ENCODE peak calls at places on chromosomes 4 and X, in nine cellular contexts. Q is astrocyte of the spinal cord, F is HAP-1, V is brain microvascular endothelial cell, U is body of pancreas, H is astrocyte, Y is foreskin fibroblast, Z is heart right ventricle, X is astrocyte of the cerebellum. I is an unnamed sample.

GRCh38 chr4:2746891-2747695 is 9.0 kb downstream of the TNIP2 start:
- DNase-seq in Q (no peak), F (no peak), V (no peak), U (no peak), H (no peak), Y (no peak), Z (no peak), X (no peak), I (no peak)

GRCh38 chr4:94880976-94881375 is 123.2 kb downstream of the BMPR1B start:
- DNase-seq in Q (peak), F (no peak), V (no peak), U (no peak), H (peak), Y (peak), Z (no peak), X (no peak), I (no peak)

GRCh38 chrX:24245201-24245600 is 68.7 kb downstream of the SUPT20HL2 start:
- DNase-seq in Q (peak), F (peak), V (no peak), U (no peak), H (peak), Y (peak), Z (no peak), X (peak), I (peak)

GRCh38 chr4:89836031-89836777 is 757 bp downstream of the SNCA start:
- DNase-seq in Q (no peak), F (peak), V (no peak), U (no peak), H (no peak), Y (peak), Z (no peak), X (no peak), I (no peak)

GRCh38 chrX:49878834-49879655 is at the start of gene USP27X:
- DNase-seq in Q (peak), F (peak), V (peak), U (peak), H (peak), Y (peak), Z (peak), X (peak), I (peak)

GRCh38 chr4:36568575-36568974 is 287.2 kb downstream of the DTHD1 start:
- DNase-seq in Q (no peak), F (no peak), V (no peak), U (no peak), H (no peak), Y (no peak), Z (no peak), X (no peak), I (no peak)

GRCh38 chrX:17409566-17410290 is 34.7 kb downstream of the NHS start:
- DNase-seq in Q (no peak), F (no peak), V (no peak), U (no peak), H (no peak), Y (no peak), Z (no peak), X (no peak), I (no peak)

GRCh38 chrX:82676386-82676785 is 831.7 kb upstream of the POU3F4 start:
- DNase-seq in Q (no peak), F (no peak), V (no peak), U (no peak), H (no peak), Y (no peak), Z (no peak), X (no peak), I (no peak)

GRCh38 chr4:113153529-113154101 is 104.2 kb downstream of the ANK2 start:
- DNase-seq in Q (no peak), F (no peak), V (no peak), U (peak), H (no peak), Y (peak), Z (no peak), X (no peak), I (no peak)

GRCh38 chrX:70549429-70549828 is 104.8 kb downstream of the DLG3 start:
- DNase-seq in Q (no peak), F (no peak), V (no peak), U (peak), H (no peak), Y (no peak), Z (no peak), X (no peak), I (no peak)

GRCh38 chr4:119748853-119749252 is 120.2 kb upstream of the PDE5A start:
- DNase-seq in Q (no peak), F (no peak), V (no peak), U (no peak), H (peak), Y (peak), Z (no peak), X (no peak), I (no peak)

GRCh38 chrX:2507904-2508630 is 7.3 kb upstream of the DHRSX start:
- DNase-seq in Q (no peak), F (no peak), V (no peak), U (peak), H (no peak), Y (no peak), Z (no peak), X (no peak), I (no peak)

GRCh38 chr4:47017081-47017480 is 14.3 kb upstream of the GABRB1 start:
- DNase-seq in Q (no peak), F (no peak), V (no peak), U (no peak), H (no peak), Y (no peak), Z (no peak), X (no peak), I (no peak)

GRCh38 chr4:1459664-1460511 is 53.6 kb upstream of the NKX1-1 start:
- DNase-seq in Q (no peak), F (peak), V (no peak), U (no peak), H (no peak), Y (no peak), Z (no peak), X (no peak), I (no peak)

GRCh38 chrX:140317462-140317861 is 187.4 kb downstream of the SOX3 start:
- DNase-seq in Q (no peak), F (peak), V (no peak), U (no peak), H (no peak), Y (no peak), Z (no peak), X (no peak), I (no peak)

GRCh38 chr4:30757357-30757756 is 37.2 kb downstream of the PCDH7 start:
- DNase-seq in Q (peak), F (no peak), V (peak), U (no peak), H (peak), Y (peak), Z (no peak), X (peak), I (peak)

GRCh38 chrX:115898382-115899001 is 272.1 kb upstream of the AGTR2 start:
- DNase-seq in Q (peak), F (peak), V (no peak), U (no peak), H (no peak), Y (no peak), Z (no peak), X (no peak), I (no peak)

GRCh38 chr4:98583265-98583664 is 75.1 kb downstream of the TSPAN5 start:
- DNase-seq in Q (no peak), F (no peak), V (no peak), U (no peak), H (no peak), Y (no peak), Z (no peak), X (no peak), I (no peak)

GRCh38 chr4:6349896-6350295 is 80.2 kb downstream of the WFS1 start:
- DNase-seq in Q (peak), F (no peak), V (no peak), U (no peak), H (peak), Y (no peak), Z (no peak), X (no peak), I (no peak)

GRCh38 chrX:129522184-129523059 is 868 bp downstream of the SMARCA1 start:
- DNase-seq in Q (peak), F (peak), V (peak), U (peak), H (peak), Y (peak), Z (peak), X (no peak), I (no peak)

GRCh38 chr4:30721353-30722091 is 1.4 kb downstream of the PCDH7 start:
- DNase-seq in Q (peak), F (peak), V (no peak), U (no peak), H (peak), Y (peak), Z (peak), X (no peak), I (no peak)

GRCh38 chr4:40232610-40233009 is 35.8 kb downstream of the RHOH start:
- DNase-seq in Q (no peak), F (no peak), V (no peak), U (no peak), H (no peak), Y (no peak), Z (no peak), X (no peak), I (no peak)

GRCh38 chr4:26105815-26106699 is 192.0 kb downstream of the SMIM20 start:
- DNase-seq in Q (peak), F (no peak), V (peak), U (no peak), H (peak), Y (peak), Z (no peak), X (no peak), I (peak)

GRCh38 chr4:110335399-110335798 is 137.0 kb upstream of the ELOVL6 start:
- DNase-seq in Q (no peak), F (no peak), V (no peak), U (no peak), H (no peak), Y (no peak), Z (no peak), X (no peak), I (no peak)

GRCh38 chr4:148090503-148091476 is 351.4 kb downstream of the NR3C2 start:
- DNase-seq in Q (no peak), F (no peak), V (no peak), U (no peak), H (no peak), Y (peak), Z (no peak), X (no peak), I (no peak)

GRCh38 chr4:15368906-15369305 is 58.9 kb upstream of the C1QTNF7 start:
- DNase-seq in Q (peak), F (no peak), V (peak), U (no peak), H (peak), Y (peak), Z (no peak), X (peak), I (peak)

GRCh38 chrX:48676893-48677270 is 6.7 kb upstream of the WAS start:
- DNase-seq in Q (no peak), F (peak), V (no peak), U (no peak), H (no peak), Y (no peak), Z (no peak), X (no peak), I (no peak)

GRCh38 chr4:137156054-137156453 is 376.2 kb downstream of the PCDH18 start:
- DNase-seq in Q (peak), F (no peak), V (peak), U (no peak), H (peak), Y (peak), Z (no peak), X (peak), I (peak)

GRCh38 chrX:94914235-94914634 is 1240.2 kb downstream of the FAM133A start:
- DNase-seq in Q (no peak), F (no peak), V (no peak), U (no peak), H (no peak), Y (no peak), Z (no peak), X (no peak), I (no peak)

GRCh38 chr4:153521995-153522799 is 56.0 kb downstream of the TMEM131L start:
- DNase-seq in Q (no peak), F (no peak), V (no peak), U (no peak), H (no peak), Y (no peak), Z (no peak), X (no peak), I (no peak)

GRCh38 chr4:83075271-83075670 is 39.3 kb downstream of the PLAC8 start:
- DNase-seq in Q (no peak), F (no peak), V (no peak), U (no peak), H (peak), Y (peak), Z (no peak), X (peak), I (no peak)

GRCh38 chr4:165966833-165967232 is 93.8 kb downstream of the TLL1 start:
- DNase-seq in Q (no peak), F (no peak), V (no peak), U (no peak), H (no peak), Y (no peak), Z (no peak), X (no peak), I (no peak)

GRCh38 chrX:40938418-40938817 is 146.8 kb upstream of the USP9X start:
- DNase-seq in Q (no peak), F (no peak), V (peak), U (peak), H (peak), Y (peak), Z (no peak), X (no peak), I (no peak)

GRCh38 chr4:20253799-20254409 is 2.2 kb downstream of the SLIT2 start:
- DNase-seq in Q (peak), F (peak), V (no peak), U (peak), H (peak), Y (peak), Z (peak), X (no peak), I (no peak)

GRCh38 chr4:147025042-147025441 is 79.4 kb upstream of the TTC29 start:
- DNase-seq in Q (no peak), F (no peak), V (no peak), U (no peak), H (no peak), Y (no peak), Z (no peak), X (no peak), I (no peak)

GRCh38 chrX:13876652-13877051 is 59.8 kb upstream of the GPM6B start:
- DNase-seq in Q (peak), F (no peak), V (peak), U (no peak), H (peak), Y (peak), Z (no peak), X (no peak), I (peak)

GRCh38 chr4:69830529-69831269 is 29.2 kb downstream of the SULT1E1 start:
- DNase-seq in Q (peak), F (no peak), V (peak), U (peak), H (peak), Y (peak), Z (no peak), X (no peak), I (no peak)

GRCh38 chrX:12814434-12814833 is 23.2 kb downstream of the PRPS2 start:
- DNase-seq in Q (peak), F (peak), V (peak), U (peak), H (no peak), Y (peak), Z (no peak), X (peak), I (no peak)

GRCh38 chr4:82431026-82431745 is 796 bp downstream of the ENOPH1 start:
- DNase-seq in Q (no peak), F (peak), V (peak), U (peak), H (peak), Y (peak), Z (peak), X (no peak), I (no peak)

GRCh38 chr4:76305971-76306881 is at the start of gene STBD1:
- DNase-seq in Q (peak), F (peak), V (peak), U (peak), H (peak), Y (peak), Z (peak), X (no peak), I (no peak)
- H3K4me3 ChIP-seq in Q (peak), F (peak), V (peak), U (peak), H (peak), Y (peak), Z (peak), X (peak), I (peak)

GRCh38 chrX:137032841-137033773 is 688 bp downstream of the GPR101 start:
- DNase-seq in Q (no peak), F (no peak), V (no peak), U (no peak), H (no peak), Y (no peak), Z (no peak), X (no peak), I (no peak)
- H3K4me3 ChIP-seq in Q (no peak), F (no peak), V (no peak), U (no peak), H (no peak), Y (no peak), Z (peak), X (no peak), I (no peak)

GRCh38 chrX:154367474-154368308 is 6.7 kb downstream of the FLNA start:
- DNase-seq in Q (no peak), F (no peak), V (no peak), U (no peak), H (no peak), Y (no peak), Z (peak), X (no peak), I (no peak)
- H3K4me3 ChIP-seq in Q (peak), F (no peak), V (peak), U (no peak), H (peak), Y (peak), Z (peak), X (peak), I (peak)

DNA sequence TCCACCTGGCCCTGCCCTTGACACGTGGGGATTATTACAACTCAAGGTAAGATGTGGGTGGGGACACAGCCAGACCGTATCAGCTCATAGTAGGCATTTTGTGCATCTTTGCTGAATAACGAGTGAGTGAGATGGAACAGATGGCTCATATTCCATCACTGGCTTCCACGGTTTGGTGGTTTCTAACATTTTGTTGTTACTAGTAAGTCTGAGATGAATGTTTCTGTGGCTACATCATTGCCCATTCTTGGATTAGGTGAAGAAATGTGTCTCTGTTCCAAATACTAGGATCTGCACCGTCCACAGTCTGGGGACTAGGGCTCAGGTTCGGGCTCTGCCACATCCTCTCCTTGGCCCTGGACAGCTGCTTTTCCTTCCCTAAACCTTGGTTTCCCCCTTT is 3.6 kb downstream of the ABLIM2 start:
- DNase-seq in Q (no peak), F (no peak), V (no peak), U (no peak), H (peak), Y (no peak), Z (no peak), X (no peak), I (no peak)
- H3K4me3 ChIP-seq in Q (no peak), F (no peak), V (no peak), U (no peak), H (no peak), Y (no peak), Z (no peak), X (no peak), I (no peak)

I was measured in BJ.